ENCODE peak calls at places on chromosome 19, in eight cellular contexts. F, V, R, Q, X, Y, P and J are unnamed samples.

GRCh38 chr19:46502891-46503290 is 7.2 kb upstream of the PNMA8B start:
- DNase-seq in F (no peak), V (no peak), R (no peak), Q (no peak), X (no peak), Y (no peak), P (no peak), J (no peak)

GRCh38 chr19:45477713-45478453 is 10.1 kb downstream of the FOSB start:
- DNase-seq in F (no peak), V (peak), R (no peak), Q (no peak), X (no peak), Y (no peak), P (no peak), J (no peak)

GRCh38 chr19:55703790-55704215 is 28.8 kb downstream of the EPN1 start:
- DNase-seq in F (no peak), V (peak), R (no peak), Q (peak), X (peak), Y (peak), P (peak), J (no peak)

GRCh38 chr19:11435833-11436313 is 438 bp downstream of the PRKCSH start:
- DNase-seq in F (no peak), V (peak), R (no peak), Q (no peak), X (no peak), Y (no peak), P (peak), J (no peak)

GRCh38 chr19:43460362-43461016 is 4.9 kb downstream of the LYPD3 start:
- DNase-seq in F (no peak), V (no peak), R (no peak), Q (no peak), X (peak), Y (no peak), P (no peak), J (no peak)

GRCh38 chr19:55266404-55266803 is 7.6 kb upstream of the PPP6R1 start:
- DNase-seq in F (no peak), V (no peak), R (no peak), Q (no peak), X (no peak), Y (no peak), P (no peak), J (no peak)

GRCh38 chr19:46967578-46968018 is 52.0 kb upstream of the NPAS1 start:
- DNase-seq in F (no peak), V (no peak), R (no peak), Q (no peak), X (peak), Y (no peak), P (no peak), J (no peak)

GRCh38 chr19:12786149-12786870 is 5.0 kb upstream of the JUNB start:
- DNase-seq in F (no peak), V (no peak), R (peak), Q (peak), X (peak), Y (no peak), P (no peak), J (no peak)

GRCh38 chr19:31260171-31260933 is 88.9 kb downstream of the TSHZ3 start:
- DNase-seq in F (no peak), V (no peak), R (no peak), Q (no peak), X (no peak), Y (no peak), P (no peak), J (no peak)

GRCh38 chr19:1747285-1748114 is 5.8 kb upstream of the ONECUT3 start:
- DNase-seq in F (no peak), V (peak), R (no peak), Q (no peak), X (no peak), Y (no peak), P (no peak), J (no peak)

GRCh38 chr19:1651548-1652394 is 644 bp downstream of the TCF3 start:
- DNase-seq in F (no peak), V (peak), R (no peak), Q (no peak), X (no peak), Y (no peak), P (peak), J (no peak)

GRCh38 chr19:38676023-38676877 is 28.8 kb downstream of the ACTN4 start:
- DNase-seq in F (no peak), V (no peak), R (no peak), Q (no peak), X (peak), Y (no peak), P (peak), J (no peak)

GRCh38 chr19:55545913-55546495 is 661 bp upstream of the SBK3 start:
- DNase-seq in F (no peak), V (no peak), R (no peak), Q (no peak), X (peak), Y (no peak), P (no peak), J (no peak)

GRCh38 chr19:10501971-10502523 is 1.1 kb downstream of the KEAP1 start:
- DNase-seq in F (no peak), V (peak), R (peak), Q (peak), X (peak), Y (peak), P (peak), J (no peak)

GRCh38 chr19:39446365-39447084 is 1.1 kb downstream of the SUPT5H start:
- DNase-seq in F (no peak), V (no peak), R (no peak), Q (no peak), X (no peak), Y (no peak), P (no peak), J (no peak)

GRCh38 chr19:1161716-1162115 is 12.4 kb downstream of the SBNO2 start:
- DNase-seq in F (no peak), V (no peak), R (no peak), Q (no peak), X (no peak), Y (no peak), P (no peak), J (no peak)

GRCh38 chr19:19451429-19452240 is 46.2 kb downstream of the GATAD2A start:
- DNase-seq in F (no peak), V (no peak), R (peak), Q (no peak), X (no peak), Y (no peak), P (no peak), J (peak)

GRCh38 chr19:19426799-19427198 is 21.3 kb downstream of the GATAD2A start:
- DNase-seq in F (no peak), V (no peak), R (no peak), Q (no peak), X (peak), Y (no peak), P (no peak), J (no peak)

GRCh38 chr19:10288662-10289166 is 1.0 kb upstream of the ICAM5 start:
- DNase-seq in F (peak), V (peak), R (peak), Q (peak), X (peak), Y (peak), P (peak), J (no peak)